ENCODE peak calls at places on chromosomes 3 and 15, in six cellular contexts. S, P, A, O, B and H are unnamed samples.
A peak's percentile ranks its signal among the peaks of the same experiment; 100 is the strongest.

GRCh38 chr15:31752363-31752762 is 278.0 kb upstream of the CHRNA7 start:
- DNase-seq in B (no peak), S (peak; percentile 40), O (peak; percentile 6), A (peak; percentile 30), P (no peak), H (no peak)

GRCh38 chr3:129961142-129961541 is 13.4 kb upstream of the TRH start:
- DNase-seq in B (no peak), S (no peak), P (no peak), A (no peak), O (no peak), H (no peak)

GRCh38 chr3:107347717-107348116 is 29.5 kb upstream of the CCDC54 start:
- DNase-seq in S (no peak), P (no peak), O (no peak), A (no peak), B (no peak), H (no peak)

GRCh38 chr15:32867313-32867626 is 149.5 kb downstream of the GREM1 start:
- DNase-seq in S (peak; percentile 95), O (peak; percentile 77), B (no peak), P (no peak), A (peak; percentile 66), H (no peak)

GRCh38 chr3:57582470-57583168 is 14.5 kb downstream of the ARF4 start:
- DNase-seq in S (no peak), P (no peak), B (no peak), O (no peak), A (peak; percentile 26), H (no peak)

GRCh38 chr3:58298189-58298588 is 7.9 kb upstream of the RPP14 start:
- DNase-seq in A (no peak), S (no peak), B (no peak), P (no peak), O (no peak), H (no peak)

GRCh38 chr3:64150527-64151238 is 74.6 kb downstream of the PRICKLE2 start:
- DNase-seq in O (peak; percentile 67), B (peak; percentile 29), P (peak; percentile 71), S (peak; percentile 97), A (no peak), H (peak; percentile 15)

GRCh38 chr3:64327039-64327804 is 102.0 kb upstream of the PRICKLE2 start:
- DNase-seq in S (peak; percentile 66), P (no peak), A (no peak), O (peak; percentile 96), B (peak; percentile 76), H (no peak)

GRCh38 chr3:12629560-12629959 is 34.4 kb downstream of the RAF1 start:
- DNase-seq in O (peak; percentile 55), S (peak; percentile 60), A (no peak), P (no peak), B (peak; percentile 25), H (no peak)

GRCh38 chr15:34855893-34856292 is 60.5 kb upstream of the ACTC1 start:
- DNase-seq in S (no peak), B (no peak), A (peak; percentile 13), P (no peak), O (peak; percentile 53), H (no peak)

GRCh38 chr3:36796896-36797295 is 32.5 kb upstream of the DCLK3 start:
- DNase-seq in S (no peak), P (no peak), O (peak; percentile 79), A (no peak), B (no peak), H (no peak)

GRCh38 chr15:88648357-88649214 is 9.8 kb downstream of the ISG20 start:
- DNase-seq in P (peak; percentile 25), O (no peak), A (no peak), B (no peak), S (peak; percentile 22), H (no peak)

GRCh38 chr3:8869613-8870012 is 93.7 kb downstream of the RAD18 start:
- DNase-seq in A (peak; percentile 86), S (peak; percentile 74), P (no peak), O (peak; percentile 83), B (no peak), H (no peak)

GRCh38 chr15:63610209-63610841 is 13.1 kb downstream of the FBXL22 start:
- DNase-seq in A (peak; percentile 66), O (peak; percentile 83), B (peak; percentile 78), S (peak; percentile 81), P (peak; percentile 61), H (peak; percentile 31)

GRCh38 chr3:4996223-4996765 is 17.1 kb downstream of the BHLHE40 start:
- DNase-seq in A (no peak), S (no peak), P (no peak), O (no peak), B (no peak), H (no peak)

GRCh38 chr15:69359724-69360123 is 54.4 kb upstream of the KIF23 start:
- DNase-seq in P (no peak), A (no peak), B (no peak), S (peak; percentile 79), O (peak; percentile 28), H (no peak)

GRCh38 chr3:191210032-191210431 is 11.0 kb downstream of the OSTN start:
- DNase-seq in P (no peak), B (no peak), S (no peak), A (no peak), O (no peak), H (no peak)

GRCh38 chr3:150106752-150107428 is 136.2 kb upstream of the PFN2 start:
- DNase-seq in P (no peak), B (no peak), O (peak; percentile 95), S (peak; percentile 84), A (no peak), H (no peak)

GRCh38 chr3:64998317-64998716 is 310.5 kb upstream of the ADAMTS9 start:
- DNase-seq in S (no peak), O (no peak), A (no peak), B (no peak), P (no peak), H (no peak)

GRCh38 chr3:132660056-132660744 is at the start of gene UBA5:
- DNase-seq in S (peak; percentile 75), A (peak; percentile 71), P (peak; percentile 65), B (peak; percentile 58), O (peak; percentile 67), H (peak; percentile 24)

GRCh38 chr15:31954364-31954763 is 76.0 kb upstream of the CHRNA7 start:
- DNase-seq in A (no peak), S (no peak), B (no peak), P (no peak), O (no peak), H (no peak)

GRCh38 chr15:70054366-70054765 is 43.4 kb downstream of the TLE3 start:
- DNase-seq in B (peak; percentile 17), O (no peak), A (no peak), S (no peak), P (no peak), H (no peak)

GRCh38 chr3:174440350-174440716 is 418.8 kb upstream of the NAALADL2 start:
- DNase-seq in P (no peak), B (no peak), O (peak; percentile 92), A (peak; percentile 8), S (peak; percentile 84), H (no peak)

GRCh38 chr15:90869601-90870353 is 1.4 kb downstream of the FURIN start:
- DNase-seq in B (peak; percentile 85), A (peak; percentile 80), P (no peak), S (peak; percentile 84), O (peak; percentile 90), H (no peak)

GRCh38 chr15:50148362-50148963 is 29.4 kb upstream of the ATP8B4 start:
- DNase-seq in P (no peak), B (no peak), O (peak; percentile 83), S (peak; percentile 73), A (peak; percentile 25), H (no peak)

GRCh38 chr15:50150349-50150748 is 31.3 kb upstream of the ATP8B4 start:
- DNase-seq in O (no peak), A (no peak), S (no peak), B (no peak), P (no peak), H (no peak)

GRCh38 chr15:50150851-50151250 is 31.1 kb upstream of the SLC27A2 start:
- DNase-seq in S (no peak), B (no peak), O (no peak), P (no peak), A (no peak), H (no peak)

GRCh38 chr15:50149090-50149489 is 30.1 kb upstream of the ATP8B4 start:
- DNase-seq in A (no peak), S (no peak), O (no peak), B (no peak), P (no peak), H (no peak)

DNA sequence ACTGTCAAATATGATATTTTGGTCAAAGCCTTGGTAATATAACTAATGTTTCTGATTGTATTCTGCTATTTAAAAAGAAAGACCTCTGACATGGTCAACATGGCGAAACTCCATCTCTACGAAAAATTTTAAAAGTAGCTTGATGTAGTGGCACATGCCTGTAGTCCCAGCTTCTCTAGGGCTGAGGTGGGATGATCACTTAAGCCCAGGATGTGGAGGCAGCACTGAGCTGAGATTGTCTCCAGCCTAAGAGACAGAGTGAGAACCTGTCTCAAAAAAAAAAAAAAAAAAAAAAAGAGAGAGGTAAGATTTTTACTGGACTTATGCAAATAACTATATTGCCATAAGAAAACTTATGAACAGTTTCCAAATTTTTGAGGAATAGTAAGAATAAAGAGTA is 30.5 kb upstream of the SLC27A2 start:
- DNase-seq in A (no peak), B (no peak), P (no peak), O (no peak), S (no peak), H (no peak)
- TF ChIP-seq CTCF in A (no peak), B (no peak), P (no peak), O (no peak), S (no peak), H (no peak)

DNA sequence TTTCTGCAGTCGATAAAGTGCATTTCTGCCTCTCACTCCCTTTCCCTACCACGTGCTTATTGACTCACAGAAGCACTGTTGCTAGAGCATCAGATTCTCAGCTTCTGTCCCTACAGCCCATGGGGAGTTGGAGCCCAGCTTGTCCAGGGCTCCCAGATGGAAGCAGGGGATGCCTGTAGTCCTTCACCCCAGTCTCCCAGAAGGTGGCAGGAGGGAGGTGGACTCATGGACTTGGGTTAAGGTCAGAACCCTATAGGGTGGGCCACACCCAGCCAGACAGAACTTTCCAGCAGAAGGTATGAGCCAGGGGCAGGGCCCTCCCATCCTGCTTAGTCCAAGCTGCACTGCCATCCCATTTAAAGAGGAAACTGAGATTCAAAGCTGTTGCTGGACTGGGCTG is 33.1 kb upstream of the SEMA3F start:
- DNase-seq in O (peak; percentile 36), B (no peak), S (peak; percentile 40), P (no peak), A (no peak), H (no peak)
- TF ChIP-seq CTCF in O (peak; percentile 24), B (no peak), S (no peak), P (no peak), A (no peak), H (no peak)

GRCh38 chr3:23743141-23743784 is 62.5 kb upstream of the UBE2E1 start:
- DNase-seq in A (no peak), P (no peak), S (no peak), B (no peak), O (no peak), H (no peak)
- TF ChIP-seq CTCF in A (no peak), P (no peak), S (no peak), B (no peak), O (no peak), H (peak; percentile 55)

GRCh38 chr15:57085267-57085666 is 166.8 kb downstream of the TCF12 start:
- DNase-seq in B (no peak), O (no peak), A (no peak), P (no peak), S (no peak), H (no peak)

GRCh38 chr15:57084178-57084577 is 165.7 kb downstream of the TCF12 start:
- DNase-seq in O (no peak), B (no peak), P (no peak), S (peak; percentile 46), A (no peak), H (no peak)

GRCh38 chr15:57079907-57080750 is 161.7 kb downstream of the TCF12 start:
- DNase-seq in P (no peak), S (no peak), A (no peak), B (no peak), O (no peak), H (no peak)

GRCh38 chr15:57079446-57079845 is 161.0 kb downstream of the TCF12 start:
- DNase-seq in S (no peak), P (no peak), A (no peak), B (no peak), O (no peak), H (no peak)
- TF ChIP-seq CTCF in S (no peak), P (no peak), A (no peak), B (no peak), O (no peak), H (no peak)